ENCODE peak calls at places on chromosomes 3 and 15, in four cellular contexts. P is H1, Y is HCT116, M is SK-N-SH. X is an unnamed sample.

GRCh38 chr3:61111764-61112163 is 139.5 kb downstream of the FHIT start:
- DNase-seq in P (no peak), Y (no peak), M (no peak), X (no peak)

GRCh38 chr3:11136871-11137626 is 17.2 kb upstream of the HRH1 start:
- DNase-seq in P (no peak), Y (peak; percentile 100), M (peak; percentile 88), X (no peak)

GRCh38 chr3:113278599-113278955 is 67.2 kb downstream of the BOC start:
- DNase-seq in P (no peak), Y (no peak), M (no peak), X (no peak)

GRCh38 chr3:24254649-24255048 is 240.0 kb downstream of the THRB start:
- DNase-seq in P (no peak), Y (no peak), M (no peak), X (no peak)

GRCh38 chr3:14525685-14526631 is 14.2 kb downstream of the GRIP2 start:
- DNase-seq in P (no peak), Y (no peak), M (no peak), X (no peak)

GRCh38 chr15:85583404-85584390 is 203.3 kb downstream of the AKAP13 start:
- DNase-seq in P (no peak), Y (peak; percentile 36), M (no peak), X (no peak)

GRCh38 chr3:36476274-36476942 is 96.1 kb downstream of the STAC start:
- DNase-seq in P (no peak), Y (no peak), M (no peak), X (no peak)

GRCh38 chr3:184155644-184156521 is 706 bp downstream of the DVL3 start:
- DNase-seq in P (no peak), Y (no peak), M (peak; percentile 74), X (no peak)

GRCh38 chr15:85858586-85859375 is 64.1 kb upstream of the KLHL25 start:
- DNase-seq in P (peak; percentile 53), Y (peak; percentile 63), M (peak; percentile 83), X (peak; percentile 46)

GRCh38 chr15:85044251-85044853 is 62.7 kb downstream of the PDE8A start:
- DNase-seq in P (no peak), Y (peak; percentile 28), M (peak; percentile 39), X (no peak)

GRCh38 chr3:6680119-6680806 is 180.7 kb upstream of the GRM7 start:
- DNase-seq in P (no peak), Y (no peak), M (no peak), X (no peak)

GRCh38 chr3:178343433-178344038 is 192.7 kb upstream of the KCNMB2 start:
- DNase-seq in P (no peak), Y (no peak), M (no peak), X (no peak)

GRCh38 chr3:64443553-64444331 is 218.5 kb upstream of the PRICKLE2 start:
- DNase-seq in P (no peak), Y (no peak), M (peak; percentile 84), X (no peak)

GRCh38 chr3:15794303-15794771 is 3.4 kb downstream of the ANKRD28 start:
- DNase-seq in P (no peak), Y (no peak), M (no peak), X (no peak)

GRCh38 chr3:129382366-129382765 is 46.1 kb downstream of the EFCAB12 start:
- DNase-seq in P (no peak), Y (no peak), M (no peak), X (no peak)

GRCh38 chr15:27454281-27455060 is 483.5 kb downstream of the GABRG3 start:
- DNase-seq in P (no peak), Y (no peak), M (no peak), X (no peak)

GRCh38 chr3:50237754-50238548 is 1.9 kb downstream of the GNAI2 start:
- DNase-seq in P (no peak), Y (no peak), M (peak; percentile 85), X (peak; percentile 61)
- TF ChIP-seq JUND in P (no peak), Y (no peak), M (no peak), X (no peak)

DNA sequence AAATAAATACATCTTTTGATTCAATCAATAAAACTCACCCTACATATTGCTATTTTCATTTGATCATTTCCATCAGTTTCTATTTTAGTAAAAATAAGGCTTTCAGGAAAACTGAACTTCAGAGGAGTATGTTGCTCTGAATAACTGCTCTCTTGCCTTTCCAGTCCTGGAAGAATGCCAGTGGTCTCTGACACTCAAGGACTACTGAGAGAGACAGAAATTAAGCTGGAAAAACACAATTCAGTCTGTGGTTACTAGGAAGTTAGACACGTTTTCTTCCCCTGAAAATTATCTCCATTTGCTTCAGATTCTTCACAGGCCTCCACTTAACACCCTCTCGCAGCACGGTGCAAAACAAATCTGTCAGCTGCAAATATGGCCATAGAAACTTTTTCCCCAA is 353.1 kb downstream of the MAGI1 start:
- DNase-seq in P (no peak), Y (no peak), M (no peak), X (no peak)
- TF ChIP-seq JUND in P (no peak), Y (no peak), M (no peak), X (no peak)

GRCh38 chr3:57961828-57962447 is 46.3 kb upstream of the FLNB start:
- DNase-seq in P (no peak), Y (peak; percentile 56), M (no peak), X (peak; percentile 33)
- TF ChIP-seq JUND in P (no peak), Y (no peak), M (no peak), X (no peak)

GRCh38 chr15:66947471-66947870 is 117.9 kb upstream of the SMAD3 start:
- DNase-seq in P (no peak), Y (no peak), M (no peak), X (no peak)

GRCh38 chr15:66944121-66944520 is 121.3 kb upstream of the SMAD3 start:
- DNase-seq in P (no peak), Y (no peak), M (no peak), X (no peak)

GRCh38 chr15:66946578-66947164 is 118.7 kb upstream of the SMAD3 start:
- DNase-seq in P (no peak), Y (peak; percentile 49), M (peak; percentile 79), X (peak; percentile 57)

GRCh38 chr15:66945286-66945685 is 120.1 kb upstream of the SMAD3 start:
- DNase-seq in P (no peak), Y (no peak), M (no peak), X (no peak)

GRCh38 chr15:66945842-66946241 is 119.6 kb upstream of the SMAD3 start:
- DNase-seq in P (no peak), Y (no peak), M (no peak), X (no peak)
- TF ChIP-seq JUND in P (no peak), Y (no peak), M (no peak), X (no peak)

GRCh38 chr15:77181305-77182074 is 110.6 kb upstream of the TSPAN3 start:
- DNase-seq in P (no peak), Y (no peak), M (no peak), X (no peak)
- TF ChIP-seq JUND in P (no peak), Y (no peak), M (no peak), X (no peak)

DNA sequence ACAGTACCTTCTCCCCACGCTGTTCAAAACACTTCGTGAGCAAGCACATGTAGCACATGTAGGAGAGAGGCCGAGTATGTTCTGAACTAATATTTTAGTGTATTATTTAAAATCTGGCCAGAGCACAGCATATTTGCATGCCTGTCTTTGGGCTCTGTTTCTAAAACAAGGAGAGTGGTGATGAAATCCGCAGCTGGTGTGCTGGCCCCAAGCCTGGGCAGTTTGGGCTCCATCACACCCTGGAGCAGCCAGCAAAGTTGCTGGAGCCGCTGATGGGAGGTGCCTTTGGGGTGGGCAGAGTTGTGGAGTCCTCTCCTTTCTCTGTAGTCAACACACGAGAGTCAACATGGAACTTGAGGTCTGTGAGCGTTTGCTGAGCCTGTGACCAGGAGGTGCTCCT is 116.6 kb downstream of the SLCO3A1 start:
- DNase-seq in P (no peak), Y (no peak), M (no peak), X (no peak)
- TF ChIP-seq JUND in P (no peak), Y (no peak), M (no peak), X (no peak)

GRCh38 chr3:9743548-9743947 is 6.2 kb upstream of the OGG1 start:
- DNase-seq in P (no peak), Y (no peak), M (no peak), X (no peak)

GRCh38 chr3:9744162-9744561 is 5.6 kb upstream of the OGG1 start:
- DNase-seq in P (no peak), Y (no peak), M (no peak), X (no peak)

GRCh38 chr3:9746330-9746729 is 3.4 kb upstream of the OGG1 start:
- DNase-seq in P (no peak), Y (no peak), M (no peak), X (no peak)

GRCh38 chr3:9747267-9747666 is 2.5 kb upstream of the OGG1 start:
- DNase-seq in P (no peak), Y (no peak), M (no peak), X (no peak)

DNA sequence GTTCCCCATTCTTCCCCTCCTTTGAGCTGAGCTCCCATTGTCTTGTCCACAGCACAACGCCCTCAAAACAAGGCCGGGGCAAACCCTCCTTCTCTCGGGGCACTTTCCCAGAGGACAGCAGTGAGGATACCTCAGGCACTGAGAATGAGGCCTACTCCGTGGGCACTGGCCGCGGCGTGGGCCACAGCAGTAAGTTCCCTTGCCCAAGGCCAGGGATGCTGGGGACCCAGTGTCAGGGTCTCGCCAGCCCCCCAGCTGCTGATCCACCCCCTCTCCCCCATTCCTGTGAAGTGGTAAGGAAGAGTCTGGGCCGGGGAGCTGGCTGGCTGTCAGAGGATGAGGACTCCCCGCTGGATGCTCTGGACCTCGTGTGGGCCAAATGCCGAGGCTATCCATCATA is 4.2 kb upstream of the OGG1 start:
- DNase-seq in P (no peak), Y (no peak), M (no peak), X (no peak)
- TF ChIP-seq JUND in P (no peak), Y (no peak), M (no peak), X (no peak)

X was measured in T47D.